ENCODE peak calls at places on chromosomes 16 and 17, in six cellular contexts. J is dorsolateral prefrontal cortex; G is T-helper 1 cell; I is stimulated activated CD8-positive, alpha-beta memory T cell treated with anti-CD3 and anti-CD28 coated beads, Interleukin-4, amount 100 ng/mL, for 24 hours; H is colonic mucosa; A is effector CD4-positive, alpha-beta T cell. P is an unnamed sample.

GRCh38 chr16:9081843-9082242 is 9.6 kb upstream of the HAPSTR1 start:
- DNase-seq in J (no peak), G (no peak), I (no peak), H (no peak), A (no peak), P (no peak)

GRCh38 chr17:545156-545555 is 169.5 kb downstream of the VPS53 start:
- DNase-seq in J (no peak), G (no peak), I (no peak), H (no peak), A (no peak), P (no peak)

GRCh38 chr17:81140695-81141094 is 24.6 kb upstream of the PVALEF start:
- DNase-seq in J (no peak), G (no peak), I (no peak), H (no peak), A (no peak), P (no peak)

GRCh38 chr17:16158721-16159120 is 56.6 kb downstream of the NCOR1 start:
- DNase-seq in J (no peak), G (no peak), I (no peak), H (no peak), A (no peak), P (no peak)

GRCh38 chr16:56988161-56988947 is 1.0 kb upstream of the NLRC5 start:
- DNase-seq in J (no peak), G (no peak), I (no peak), H (no peak), A (no peak), P (no peak)

GRCh38 chr16:2081685-2082084 is 33.9 kb downstream of the TSC2 start:
- DNase-seq in J (no peak), G (no peak), I (no peak), H (no peak), A (no peak), P (no peak)

GRCh38 chr17:40915199-40915661 is 22.2 kb downstream of the KRT23 start:
- DNase-seq in J (no peak), G (no peak), I (no peak), H (no peak), A (no peak), P (no peak)

GRCh38 chr16:2471016-2471652 is at the start of gene NTN3:
- DNase-seq in J (no peak), G (no peak), I (no peak), H (no peak), A (no peak), P (no peak)

GRCh38 chr16:23072084-23072599 is 77.1 kb downstream of the USP31 start:
- DNase-seq in J (peak; percentile 38), G (no peak), I (no peak), H (peak; percentile 83), A (no peak), P (no peak)

GRCh38 chr17:18327556-18327955 is 12.5 kb downstream of the SMCR8 start:
- DNase-seq in J (no peak), G (no peak), I (no peak), H (no peak), A (no peak), P (peak; percentile 4)

GRCh38 chr17:64155751-64156544 is 26.0 kb upstream of the ERN1 start:
- DNase-seq in J (no peak), G (no peak), I (no peak), H (peak; percentile 32), A (no peak), P (peak; percentile 79)

GRCh38 chr16:49924078-49924477 is 68.2 kb upstream of the ZNF423 start:
- DNase-seq in J (no peak), G (no peak), I (no peak), H (no peak), A (no peak), P (no peak)

GRCh38 chr17:4956493-4957061 is 5.7 kb downstream of the ENO3 start:
- DNase-seq in J (no peak), G (no peak), I (no peak), H (no peak), A (peak; percentile 34), P (no peak)

GRCh38 chr16:68642436-68643064 is 2.6 kb upstream of the CDH3 start:
- DNase-seq in J (peak; percentile 7), G (no peak), I (no peak), H (no peak), A (no peak), P (no peak)

GRCh38 chr17:77312061-77312684 is 171.4 kb downstream of the SEC14L1 start:
- DNase-seq in J (no peak), G (no peak), I (no peak), H (no peak), A (no peak), P (no peak)

GRCh38 chr17:4204190-4204589 is 59.6 kb downstream of the ANKFY1 start:
- DNase-seq in J (no peak), G (no peak), I (no peak), H (no peak), A (no peak), P (no peak)

GRCh38 chr17:37527249-37527851 is 37.7 kb downstream of the DUSP14 start:
- DNase-seq in J (peak; percentile 21), G (no peak), I (no peak), H (peak; percentile 25), A (no peak), P (peak; percentile 17)

GRCh38 chr17:65066858-65067257 is 10.3 kb upstream of the GNA13 start:
- DNase-seq in J (no peak), G (no peak), I (no peak), H (no peak), A (no peak), P (no peak)

GRCh38 chr17:72465191-72466024 is 344.6 kb downstream of the SOX9 start:
- DNase-seq in J (no peak), G (no peak), I (no peak), H (peak; percentile 79), A (no peak), P (no peak)

GRCh38 chr16:88536971-88537751 is 33.0 kb upstream of the ZC3H18 start:
- DNase-seq in J (no peak), G (no peak), I (no peak), H (no peak), A (no peak), P (no peak)

GRCh38 chr16:88453621-88454314 is 688 bp downstream of the ZFPM1 start:
- DNase-seq in J (no peak), G (no peak), I (peak; percentile 27), H (peak; percentile 35), A (no peak), P (no peak)

GRCh38 chr17:79746955-79747507 is 16.3 kb downstream of the ENPP7 start:
- DNase-seq in J (no peak), G (no peak), I (no peak), H (no peak), A (no peak), P (no peak)

GRCh38 chr16:53922805-53923645 is 219.1 kb downstream of the FTO start:
- DNase-seq in J (no peak), G (no peak), I (no peak), H (no peak), A (no peak), P (no peak)

GRCh38 chr16:84303023-84303422 is 8.3 kb downstream of the WFDC1 start:
- DNase-seq in J (no peak), G (no peak), I (no peak), H (no peak), A (no peak), P (peak; percentile 22)